ENCODE peak calls at places on chromosomes 13 and 19, in four cellular contexts. M is HepG2, H is endothelial cell of umbilical vein, X is WTC11. K is an unnamed sample.

GRCh38 chr13:82962422-82962821 is 919.9 kb downstream of the SLITRK1 start:
- DNase-seq in M (no peak), X (no peak), H (no peak), K (no peak)

GRCh38 chr13:96474158-96474606 is 384.3 kb downstream of the HS6ST3 start:
- DNase-seq in M (no peak), X (no peak), H (no peak), K (no peak)

GRCh38 chr13:109416001-109416400 is 370.4 kb downstream of the IRS2 start:
- DNase-seq in H (no peak), X (no peak), M (no peak), K (no peak)

GRCh38 chr19:34316741-34317241 is 48.2 kb upstream of the GPI start:
- DNase-seq in H (peak; percentile 62), M (no peak), X (no peak), K (no peak)

GRCh38 chr19:51803529-51803928 is 8.6 kb downstream of the FPR3 start:
- DNase-seq in X (no peak), H (no peak), M (no peak), K (no peak)

GRCh38 chr19:17337675-17338439 is 504 bp downstream of the GTPBP3 start:
- DNase-seq in M (no peak), X (peak; percentile 48), H (no peak), K (peak; percentile 70)

GRCh38 chr13:111227405-111227804 is 93.0 kb upstream of the TEX29 start:
- DNase-seq in X (no peak), H (no peak), M (no peak), K (no peak)

GRCh38 chr19:1159864-1160595 is 14.0 kb downstream of the SBNO2 start:
- DNase-seq in X (no peak), H (no peak), M (no peak), K (no peak)

GRCh38 chr13:101301053-101301452 is 115.3 kb downstream of the NALCN start:
- DNase-seq in X (no peak), H (no peak), M (no peak), K (no peak)

GRCh38 chr19:19261350-19262189 is 11.5 kb downstream of the TM6SF2 start:
- DNase-seq in H (no peak), M (no peak), X (peak; percentile 79), K (peak; percentile 53)

GRCh38 chr19:1399745-1400144 is 1.6 kb downstream of the GAMT start:
- DNase-seq in M (no peak), X (no peak), H (no peak), K (no peak)

GRCh38 chr13:112444416-112445399 is 68.6 kb downstream of the SPACA7 start:
- DNase-seq in X (no peak), M (no peak), H (no peak), K (no peak)

GRCh38 chr19:42280761-42281174 is 11.7 kb downstream of the CIC start:
- DNase-seq in H (peak; percentile 39), X (no peak), M (no peak), K (no peak)

GRCh38 chr19:38513762-38514167 is 80.3 kb downstream of the RYR1 start:
- DNase-seq in H (no peak), M (no peak), X (no peak), K (no peak)

GRCh38 chr19:52171321-52172169 is at the start of gene ZNF836:
- DNase-seq in X (peak; percentile 95), M (peak; percentile 56), H (peak; percentile 81), K (peak; percentile 94)

GRCh38 chr19:50686310-50687032 is 33.1 kb downstream of the SHANK1 start:
- DNase-seq in X (peak; percentile 66), M (no peak), H (no peak), K (no peak)

GRCh38 chr19:46390121-46390858 is 23.1 kb downstream of the CCDC8 start:
- DNase-seq in X (no peak), H (no peak), M (no peak), K (no peak)

GRCh38 chr19:48393196-48393558 is 291 bp upstream of the GRIN2D start:
- DNase-seq in H (no peak), M (no peak), X (no peak), K (no peak)

GRCh38 chr19:4916292-4917082 is 7.2 kb downstream of the UHRF1 start:
- DNase-seq in M (no peak), X (no peak), H (peak; percentile 19), K (no peak)

GRCh38 chr13:110556224-110556606 is 5.3 kb downstream of the RAB20 start:
- DNase-seq in H (no peak), M (no peak), X (no peak), K (no peak)

GRCh38 chr13:92573467-92574057 is 653.0 kb upstream of the GPC6 start:
- DNase-seq in M (peak; percentile 44), X (peak; percentile 33), H (no peak), K (no peak)
- TF ChIP-seq JUN in M (no peak), X (no peak), H (no peak), K (no peak)

GRCh38 chr19:40530091-40530901 is 46.4 kb upstream of the SHKBP1 start:
- DNase-seq in X (peak; percentile 81), M (no peak), H (no peak), K (no peak)
- TF ChIP-seq JUN in X (no peak), M (no peak), H (no peak), K (no peak)

GRCh38 chr19:44722131-44723121 is 23.5 kb downstream of the CEACAM16 start:
- DNase-seq in M (no peak), H (peak; percentile 48), X (no peak), K (no peak)

GRCh38 chr19:44720945-44721344 is 22.0 kb downstream of the CEACAM16 start:
- DNase-seq in H (no peak), X (no peak), M (no peak), K (no peak)

GRCh38 chr19:44717603-44718002 is 18.7 kb downstream of the CEACAM16 start:
- DNase-seq in M (no peak), H (no peak), X (no peak), K (no peak)

GRCh38 chr19:44719262-44719701 is 20.3 kb downstream of the CEACAM16 start:
- DNase-seq in M (no peak), H (peak; percentile 47), X (no peak), K (no peak)

DNA sequence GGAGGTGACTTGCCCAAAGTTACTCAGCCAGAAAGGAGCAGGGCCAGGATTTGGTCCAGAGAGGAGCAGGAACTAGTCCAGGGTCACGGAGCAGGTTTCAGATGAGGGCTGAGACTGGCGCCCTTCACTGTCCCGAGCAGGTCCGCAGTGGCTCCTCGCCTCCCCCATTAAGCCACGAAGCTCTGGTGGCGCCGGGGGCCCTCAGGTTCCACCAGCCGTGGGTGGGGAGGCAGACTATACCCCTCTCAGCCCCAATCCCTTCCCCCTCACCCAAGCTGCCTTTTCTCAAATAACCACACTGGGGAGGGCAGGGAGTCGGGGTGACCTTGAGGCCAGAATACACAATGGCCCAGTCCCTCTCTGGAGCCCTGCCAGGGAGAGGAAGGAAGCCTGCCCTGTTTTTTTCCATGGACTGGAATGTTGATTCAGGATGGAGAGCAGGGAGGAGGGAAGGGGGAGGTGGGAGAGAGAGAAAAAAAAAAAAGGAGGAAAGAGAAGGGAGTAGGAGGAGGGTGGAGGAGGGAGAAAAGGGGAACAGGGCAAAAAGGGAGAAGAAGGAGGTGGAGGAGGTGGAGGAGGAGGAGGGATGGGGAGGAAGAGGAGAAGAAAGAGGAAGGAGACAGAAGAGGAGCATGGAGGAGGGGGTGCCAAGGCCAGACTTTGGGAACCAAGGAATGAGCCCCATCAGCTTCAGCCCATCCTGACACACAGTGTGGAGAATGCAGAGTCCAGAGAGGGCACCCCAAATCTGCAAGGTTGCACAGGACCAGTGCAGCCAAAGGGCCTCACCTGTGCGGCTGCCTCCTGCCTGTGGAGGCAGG is 19.7 kb downstream of the CEACAM16 start:
- DNase-seq in M (peak; percentile 98), X (peak; percentile 66), H (peak; percentile 98), K (peak; percentile 74)
- TF ChIP-seq JUN in M (peak; percentile 76), X (no peak), H (peak; percentile 29), K (no peak)

GRCh38 chr19:56971230-56971629 is 130.7 kb upstream of the PEG3 start:
- DNase-seq in X (no peak), M (no peak), H (no peak), K (no peak)

GRCh38 chr19:56972291-56972914 is 131.9 kb upstream of the PEG3 start:
- DNase-seq in M (no peak), H (no peak), X (no peak), K (no peak)

GRCh38 chr19:56966697-56967299 is 126.3 kb upstream of the PEG3 start:
- DNase-seq in M (no peak), X (no peak), H (no peak), K (no peak)

GRCh38 chr19:56966225-56966696 is 125.7 kb upstream of the PEG3 start:
- DNase-seq in X (no peak), H (no peak), M (peak; percentile 75), K (no peak)

DNA sequence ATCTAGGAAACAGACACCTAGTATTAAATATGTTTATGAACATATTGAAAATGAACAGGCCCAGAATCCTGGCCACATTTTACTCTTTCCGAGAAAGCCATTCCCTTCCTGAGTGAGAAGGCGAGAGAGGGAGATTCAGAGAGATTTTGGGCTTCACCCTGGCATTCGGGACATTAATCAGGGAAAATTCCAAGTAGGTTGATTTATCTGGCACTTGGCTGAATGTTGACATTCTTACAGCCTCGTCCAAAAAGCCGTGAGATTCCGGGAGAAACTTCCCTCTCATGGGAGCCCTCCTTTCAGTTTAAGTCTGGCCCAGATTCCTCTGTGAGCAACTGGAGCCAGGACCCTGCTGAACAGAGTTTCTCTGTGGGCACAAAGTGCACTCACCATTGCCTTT is 129.2 kb upstream of the PEG3 start:
- DNase-seq in M (no peak), X (no peak), H (no peak), K (no peak)
- TF ChIP-seq JUN in M (no peak), X (no peak), H (no peak), K (no peak)

GRCh38 chr19:57708641-57709354 is at the start of gene ZNF154:
- DNase-seq in M (no peak), X (peak; percentile 78), H (peak; percentile 36), K (peak; percentile 81)
- TF ChIP-seq JUN in M (no peak), X (no peak), H (no peak), K (no peak)